ENCODE peak calls at places on chromosomes 16 and 17, in six cellular contexts. N is heart left ventricle, R is endodermal cell, B is adrenal gland, Z is aorta, D is choroid plexus epithelial cell. P is an unnamed sample.

GRCh38 chr17:79052131-79052530 is 22.5 kb upstream of the ENGASE start:
- DNase-seq in D (no peak), B (no peak), Z (no peak), N (no peak), R (no peak), P (no peak)

GRCh38 chr17:39132192-39132600 is 19.2 kb downstream of the PLXDC1 start:
- DNase-seq in R (peak; percentile 80), B (peak; percentile 61), N (peak; percentile 49), D (peak; percentile 64), Z (no peak), P (no peak)

GRCh38 chr17:44804301-44805061 is 25.6 kb downstream of the GJC1 start:
- DNase-seq in B (no peak), Z (no peak), D (peak; percentile 37), R (no peak), N (peak; percentile 74), P (no peak)

GRCh38 chr17:68954146-68954971 is 833 bp downstream of the ABCA8 start:
- DNase-seq in R (no peak), Z (no peak), B (no peak), D (peak; percentile 53), N (no peak), P (no peak)

GRCh38 chr16:70151941-70152509 is 21.6 kb upstream of the CLEC18C start:
- DNase-seq in B (no peak), Z (peak; percentile 80), R (no peak), N (no peak), D (no peak), P (peak; percentile 81)

GRCh38 chr17:68176770-68177169 is 71.1 kb upstream of the AMZ2 start:
- DNase-seq in B (no peak), N (no peak), D (no peak), R (peak; percentile 57), Z (no peak), P (no peak)

GRCh38 chr17:77343031-77343866 is 202.5 kb downstream of the SEC14L1 start:
- DNase-seq in B (no peak), R (peak; percentile 13), Z (no peak), N (no peak), D (no peak), P (no peak)

GRCh38 chr16:23826528-23827244 is 9.1 kb upstream of the PRKCB start:
- DNase-seq in B (no peak), D (no peak), R (no peak), Z (no peak), N (no peak), P (no peak)

GRCh38 chr16:77059441-77059840 is 131.5 kb upstream of the MON1B start:
- DNase-seq in R (no peak), N (no peak), D (no peak), Z (no peak), B (no peak), P (no peak)

GRCh38 chr17:3660311-3660891 is 8.0 kb downstream of the TAX1BP3 start:
- DNase-seq in R (peak; percentile 51), B (peak; percentile 83), D (no peak), Z (no peak), N (peak; percentile 53), P (no peak)

GRCh38 chr17:64694207-64694606 is 32.1 kb upstream of the SMURF2 start:
- DNase-seq in D (no peak), R (no peak), Z (peak; percentile 83), N (peak; percentile 89), B (peak; percentile 93), P (peak; percentile 71)

GRCh38 chr17:34391241-34391640 is 28.2 kb upstream of the CCL1 start:
- DNase-seq in N (no peak), R (no peak), B (no peak), D (no peak), Z (no peak), P (no peak)

GRCh38 chr16:83219285-83219684 is 588.5 kb upstream of the HSBP1 start:
- DNase-seq in D (no peak), B (no peak), N (no peak), Z (no peak), R (no peak), P (no peak)

GRCh38 chr16:56993204-56993603 is 3.8 kb downstream of the NLRC5 start:
- DNase-seq in N (no peak), D (peak; percentile 49), Z (no peak), B (no peak), R (no peak), P (no peak)

GRCh38 chr17:73784015-73784603 is 139.9 kb upstream of the SDK2 start:
- DNase-seq in B (no peak), D (no peak), R (peak; percentile 67), Z (no peak), N (no peak), P (no peak)

GRCh38 chr16:88911148-88911945 is 44.9 kb upstream of the PABPN1L start:
- DNase-seq in N (no peak), D (no peak), R (no peak), Z (no peak), B (no peak), P (no peak)

GRCh38 chr16:88446736-88447135 is 6.3 kb upstream of the ZFPM1 start:
- DNase-seq in D (no peak), B (no peak), Z (no peak), N (no peak), R (no peak), P (no peak)

GRCh38 chr16:27169511-27170071 is 33.7 kb upstream of the KDM8 start:
- DNase-seq in B (no peak), R (peak; percentile 56), N (no peak), Z (no peak), D (peak; percentile 93), P (peak; percentile 83)

GRCh38 chr16:12976491-12976890 is 75.1 kb downstream of the SHISA9 start:
- DNase-seq in D (no peak), B (no peak), R (no peak), Z (no peak), N (no peak), P (no peak)

GRCh38 chr17:68052810-68053209 is 17.3 kb downstream of the KPNA2 start:
- DNase-seq in D (no peak), N (no peak), R (no peak), Z (no peak), B (no peak), P (no peak)

GRCh38 chr16:51508813-51509212 is 357.7 kb upstream of the SALL1 start:
- DNase-seq in N (no peak), B (no peak), R (no peak), Z (no peak), D (peak; percentile 49), P (no peak)

DNA sequence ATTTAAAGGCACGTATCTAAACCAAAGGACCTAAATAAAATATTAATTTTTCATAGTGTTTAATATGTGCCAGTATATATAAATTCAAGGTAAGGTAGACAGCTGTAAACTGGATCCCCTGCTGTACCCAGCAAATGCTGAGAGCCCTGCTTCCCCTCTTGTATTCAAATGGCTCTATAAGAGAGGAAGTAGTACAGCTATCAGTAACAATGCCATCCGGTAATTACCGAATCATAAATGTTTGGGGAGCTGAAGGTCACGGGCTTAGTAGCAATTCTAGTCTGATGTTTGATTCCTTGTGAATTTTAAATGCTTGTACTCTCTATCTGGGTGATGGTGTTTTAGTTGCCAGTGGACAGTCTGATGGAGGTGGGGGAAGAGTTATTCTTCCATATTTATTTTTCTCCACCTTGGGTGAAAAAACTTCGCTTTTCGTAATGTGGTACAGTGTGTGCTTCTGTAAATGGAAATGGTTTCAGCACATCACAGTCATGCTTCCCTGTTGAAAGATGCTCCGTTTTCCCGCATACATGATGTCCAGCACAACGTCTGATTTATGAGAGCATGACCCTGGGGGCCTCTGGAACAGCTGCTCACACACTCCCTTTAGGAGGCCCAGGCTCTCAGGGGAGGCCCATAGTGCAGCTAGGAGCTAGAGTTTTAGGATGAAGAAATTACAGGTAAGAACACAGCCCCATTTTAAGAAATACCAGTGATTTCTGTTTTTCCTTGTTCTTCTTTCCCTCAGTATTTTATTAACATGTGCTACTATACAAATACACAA is 423.9 kb downstream of the WWOX start:
- DNase-seq in R (no peak), N (no peak), Z (no peak), D (no peak), B (no peak), P (no peak)
- H3K4me3 ChIP-seq in R (no peak overlapping the region), N (no peak overlapping the region), Z (no peak overlapping the region), D (no peak overlapping the region), B (no peak overlapping the region), P (no peak overlapping the region)

GRCh38 chr16:2962334-2963073 is 1.6 kb upstream of the KREMEN2 start:
- DNase-seq in Z (no peak), D (no peak), N (no peak), B (no peak), R (peak; percentile 65), P (no peak)
- H3K4me3 ChIP-seq in Z (no peak overlapping the region), D (no peak overlapping the region), N (no peak overlapping the region), B (no peak overlapping the region), R (no peak overlapping the region), P (no peak overlapping the region)

DNA sequence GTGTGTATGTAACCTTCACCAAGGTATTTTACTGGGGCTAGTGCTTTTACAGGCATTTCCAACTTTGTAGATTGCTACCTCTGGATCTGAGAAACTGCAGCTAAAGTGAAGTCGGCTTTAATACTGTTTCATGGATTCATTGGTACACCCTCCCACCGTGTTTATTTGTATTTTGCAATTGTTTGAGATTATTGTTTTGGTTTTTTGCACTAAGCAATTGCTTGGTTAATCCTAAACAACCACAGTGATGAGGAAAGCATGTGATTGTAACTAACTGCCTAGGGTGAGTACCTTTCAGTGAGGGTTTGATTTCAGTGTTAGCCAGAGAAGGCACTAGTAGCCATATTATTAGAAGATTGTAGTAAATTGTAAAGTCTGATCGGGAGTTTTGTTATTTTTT is 3.3 kb downstream of the LUC7L3 start:
- DNase-seq in B (no peak), D (no peak), Z (no peak), N (no peak), R (no peak), P (no peak)
- H3K4me3 ChIP-seq in B (no peak overlapping the region), D (no peak overlapping the region), Z (no peak overlapping the region), N (no peak overlapping the region), R (peak overlapping the region; percentile 26), P (no peak overlapping the region)

GRCh38 chr17:81713556-81714411 is 1.7 kb downstream of the SLC25A10 start:
- DNase-seq in B (no peak), Z (no peak), R (peak; percentile 71), D (no peak), N (no peak), P (no peak)
- H3K4me3 ChIP-seq in B (no peak overlapping the region), Z (no peak overlapping the region), R (peak overlapping the region; percentile 79), D (no peak overlapping the region), N (no peak overlapping the region), P (no peak overlapping the region)

GRCh38 chr16:30876867-30877266 is 17.0 kb downstream of the BCL7C start:
- DNase-seq in D (no peak), N (no peak), Z (peak; percentile 28), B (no peak), R (peak; percentile 70), P (no peak)
- H3K4me3 ChIP-seq in D (peak overlapping the region; percentile 88), N (no peak overlapping the region), Z (no peak overlapping the region), B (no peak overlapping the region), R (peak overlapping the region; percentile 86), P (no peak overlapping the region)

DNA sequence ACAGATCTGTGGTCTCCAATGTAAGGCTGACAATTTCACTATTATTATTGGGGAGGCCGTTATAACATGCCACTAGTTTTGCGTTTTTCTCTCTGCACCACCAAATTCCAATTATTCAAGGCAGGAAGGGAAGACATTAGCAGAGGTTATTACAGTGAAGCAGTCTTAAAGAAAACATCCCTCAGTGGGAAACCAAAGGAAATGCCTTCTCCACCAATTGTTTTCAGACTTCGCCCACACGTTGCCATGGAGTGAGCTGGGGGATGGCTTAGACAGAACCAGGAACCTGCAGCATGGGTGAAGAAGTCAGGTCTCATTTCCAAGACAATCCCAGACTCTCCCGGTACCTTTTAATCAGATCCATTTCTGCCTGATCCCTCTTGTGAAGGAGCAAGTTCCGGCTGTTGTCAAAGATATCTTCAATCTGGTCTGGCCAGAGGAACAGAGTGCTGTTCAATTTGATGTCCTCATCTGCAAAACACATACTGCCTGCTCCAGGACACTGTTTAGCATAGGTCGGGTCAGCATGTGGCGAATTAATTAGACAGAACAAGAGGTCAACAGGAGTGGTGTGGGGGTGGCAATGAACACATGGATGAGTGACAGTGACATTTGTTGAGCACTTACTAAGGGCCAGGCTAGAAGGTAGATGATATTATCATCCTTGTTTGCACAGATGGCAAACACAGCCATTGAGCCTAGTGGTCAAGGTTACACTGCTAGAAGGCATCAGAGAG is 46.4 kb downstream of the DNAH3 start:
- DNase-seq in N (no peak), D (peak; percentile 79), R (no peak), B (no peak), Z (no peak), P (no peak)
- H3K4me3 ChIP-seq in N (no peak overlapping the region), D (no peak overlapping the region), R (no peak overlapping the region), B (no peak overlapping the region), Z (no peak overlapping the region), P (no peak overlapping the region)